ENCODE peak calls at places on chromosome 19, in six cellular contexts. One of them, this sample, is unnamed.

GRCh38 chr19:48637948-48638830 is 1.0 kb upstream of the DBP start:
- DNase-seq in HuH-7: peak
- DNase-seq in astrocyte: peak
- DNase-seq in fibroblast of lung: peak
- DNase-seq in stimulated activated naive CD8-positive, alpha-beta T cell treated with anti-CD3 and anti-CD28 coated beads, Interleukin-15, Interleukin-2, amounts not matched to agents 100 U/mL and 50 U/mL, for 24 hours: peak
- DNase-seq in epithelial cell of prostate: peak
- DNase-seq in this sample: peak

GRCh38 chr19:20077791-20078463 is at the start of gene ZNF90:
- DNase-seq in fibroblast of lung: peak
- DNase-seq in stimulated activated naive CD8-positive, alpha-beta T cell treated with anti-CD3 and anti-CD28 coated beads, Interleukin-15, Interleukin-2, amounts not matched to agents 100 U/mL and 50 U/mL, for 24 hours: peak
- DNase-seq in HuH-7: no peak
- DNase-seq in astrocyte: peak
- DNase-seq in epithelial cell of prostate: peak
- DNase-seq in this sample: peak

GRCh38 chr19:2171349-2172145 is 7.8 kb downstream of the DOT1L start:
- DNase-seq in astrocyte: no peak
- DNase-seq in fibroblast of lung: peak
- DNase-seq in HuH-7: peak
- DNase-seq in epithelial cell of prostate: no peak
- DNase-seq in stimulated activated naive CD8-positive, alpha-beta T cell treated with anti-CD3 and anti-CD28 coated beads, Interleukin-15, Interleukin-2, amounts not matched to agents 100 U/mL and 50 U/mL, for 24 hours: peak
- DNase-seq in this sample: peak

GRCh38 chr19:55688422-55689218 is 13.6 kb downstream of the EPN1 start:
- DNase-seq in stimulated activated naive CD8-positive, alpha-beta T cell treated with anti-CD3 and anti-CD28 coated beads, Interleukin-15, Interleukin-2, amounts not matched to agents 100 U/mL and 50 U/mL, for 24 hours: no peak
- DNase-seq in HuH-7: no peak
- DNase-seq in astrocyte: no peak
- DNase-seq in epithelial cell of prostate: no peak
- DNase-seq in fibroblast of lung: no peak
- DNase-seq in this sample: no peak

GRCh38 chr19:55041627-55042343 is 3.7 kb upstream of the GP6 start:
- DNase-seq in stimulated activated naive CD8-positive, alpha-beta T cell treated with anti-CD3 and anti-CD28 coated beads, Interleukin-15, Interleukin-2, amounts not matched to agents 100 U/mL and 50 U/mL, for 24 hours: peak
- DNase-seq in epithelial cell of prostate: no peak
- DNase-seq in astrocyte: no peak
- DNase-seq in fibroblast of lung: no peak
- DNase-seq in HuH-7: no peak
- DNase-seq in this sample: no peak

GRCh38 chr19:3073159-3073563 is 10.9 kb upstream of the TLE5 start:
- DNase-seq in epithelial cell of prostate: no peak
- DNase-seq in astrocyte: peak
- DNase-seq in fibroblast of lung: peak
- DNase-seq in stimulated activated naive CD8-positive, alpha-beta T cell treated with anti-CD3 and anti-CD28 coated beads, Interleukin-15, Interleukin-2, amounts not matched to agents 100 U/mL and 50 U/mL, for 24 hours: no peak
- DNase-seq in HuH-7: no peak
- DNase-seq in this sample: peak

GRCh38 chr19:55076321-55076720 is 652 bp downstream of the EPS8L1 start:
- DNase-seq in fibroblast of lung: no peak
- DNase-seq in stimulated activated naive CD8-positive, alpha-beta T cell treated with anti-CD3 and anti-CD28 coated beads, Interleukin-15, Interleukin-2, amounts not matched to agents 100 U/mL and 50 U/mL, for 24 hours: no peak
- DNase-seq in epithelial cell of prostate: no peak
- DNase-seq in HuH-7: no peak
- DNase-seq in astrocyte: no peak
- DNase-seq in this sample: no peak

GRCh38 chr19:7863971-7864718 is 10.0 kb downstream of the PRR36 start:
- DNase-seq in fibroblast of lung: no peak
- DNase-seq in astrocyte: no peak
- DNase-seq in HuH-7: no peak
- DNase-seq in epithelial cell of prostate: no peak
- DNase-seq in stimulated activated naive CD8-positive, alpha-beta T cell treated with anti-CD3 and anti-CD28 coated beads, Interleukin-15, Interleukin-2, amounts not matched to agents 100 U/mL and 50 U/mL, for 24 hours: no peak
- DNase-seq in this sample: no peak

GRCh38 chr19:15829786-15830185 is 14.3 kb upstream of the OR10H1 start:
- DNase-seq in HuH-7: no peak
- DNase-seq in fibroblast of lung: no peak
- DNase-seq in stimulated activated naive CD8-positive, alpha-beta T cell treated with anti-CD3 and anti-CD28 coated beads, Interleukin-15, Interleukin-2, amounts not matched to agents 100 U/mL and 50 U/mL, for 24 hours: no peak
- DNase-seq in epithelial cell of prostate: no peak
- DNase-seq in astrocyte: no peak
- DNase-seq in this sample: no peak

GRCh38 chr19:42942187-42942789 is 5.3 kb upstream of the PSG7 start:
- DNase-seq in HuH-7: no peak
- DNase-seq in epithelial cell of prostate: no peak
- DNase-seq in astrocyte: peak
- DNase-seq in fibroblast of lung: peak
- DNase-seq in stimulated activated naive CD8-positive, alpha-beta T cell treated with anti-CD3 and anti-CD28 coated beads, Interleukin-15, Interleukin-2, amounts not matched to agents 100 U/mL and 50 U/mL, for 24 hours: no peak
- DNase-seq in this sample: no peak

GRCh38 chr19:57078802-57079201 is 41.0 kb upstream of the USP29 start:
- DNase-seq in epithelial cell of prostate: no peak
- DNase-seq in stimulated activated naive CD8-positive, alpha-beta T cell treated with anti-CD3 and anti-CD28 coated beads, Interleukin-15, Interleukin-2, amounts not matched to agents 100 U/mL and 50 U/mL, for 24 hours: no peak
- DNase-seq in astrocyte: no peak
- DNase-seq in fibroblast of lung: no peak
- DNase-seq in HuH-7: no peak
- DNase-seq in this sample: no peak

GRCh38 chr19:33702606-33703437 is 81.1 kb downstream of the CHST8 start:
- DNase-seq in epithelial cell of prostate: no peak
- DNase-seq in HuH-7: no peak
- DNase-seq in fibroblast of lung: no peak
- DNase-seq in astrocyte: no peak
- DNase-seq in stimulated activated naive CD8-positive, alpha-beta T cell treated with anti-CD3 and anti-CD28 coated beads, Interleukin-15, Interleukin-2, amounts not matched to agents 100 U/mL and 50 U/mL, for 24 hours: no peak
- DNase-seq in this sample: no peak

GRCh38 chr19:38735257-38735686 is 9.0 kb downstream of the CAPN12 start:
- DNase-seq in epithelial cell of prostate: no peak
- DNase-seq in HuH-7: peak
- DNase-seq in stimulated activated naive CD8-positive, alpha-beta T cell treated with anti-CD3 and anti-CD28 coated beads, Interleukin-15, Interleukin-2, amounts not matched to agents 100 U/mL and 50 U/mL, for 24 hours: peak
- DNase-seq in astrocyte: no peak
- DNase-seq in fibroblast of lung: no peak
- DNase-seq in this sample: no peak

GRCh38 chr19:5926641-5927438 is 12.8 kb downstream of the CAPS start:
- DNase-seq in stimulated activated naive CD8-positive, alpha-beta T cell treated with anti-CD3 and anti-CD28 coated beads, Interleukin-15, Interleukin-2, amounts not matched to agents 100 U/mL and 50 U/mL, for 24 hours: no peak
- DNase-seq in HuH-7: no peak
- DNase-seq in epithelial cell of prostate: no peak
- DNase-seq in fibroblast of lung: peak
- DNase-seq in astrocyte: no peak
- DNase-seq in this sample: peak

GRCh38 chr19:13401388-13401787 is 104.9 kb downstream of the CACNA1A start:
- DNase-seq in HuH-7: no peak
- DNase-seq in epithelial cell of prostate: no peak
- DNase-seq in stimulated activated naive CD8-positive, alpha-beta T cell treated with anti-CD3 and anti-CD28 coated beads, Interleukin-15, Interleukin-2, amounts not matched to agents 100 U/mL and 50 U/mL, for 24 hours: no peak
- DNase-seq in astrocyte: peak
- DNase-seq in fibroblast of lung: peak
- DNase-seq in this sample: peak